ENCODE peak calls at places on chromosomes 5 and 9, in five cellular contexts. One of them, this sample, is unnamed.

GRCh38 chr5:114419941-114420340 is 58.1 kb downstream of the KCNN2 start:
- DNase-seq in psoas muscle: no peak
- DNase-seq in lung: no peak
- DNase-seq in mesendoderm: no peak
- DNase-seq in HL-60: no peak
- DNase-seq in this sample: no peak

GRCh38 chr9:72362118-72362531 is 2.9 kb downstream of the ZFAND5 start:
- DNase-seq in psoas muscle: no peak
- DNase-seq in lung: no peak
- DNase-seq in mesendoderm: no peak
- DNase-seq in HL-60: no peak
- DNase-seq in this sample: no peak

GRCh38 chr9:8693147-8693921 is 893.8 kb upstream of the DMAC1 start:
- DNase-seq in psoas muscle: no peak
- DNase-seq in lung: no peak
- DNase-seq in mesendoderm: peak; percentile 40
- DNase-seq in HL-60: no peak
- DNase-seq in this sample: no peak

GRCh38 chr5:121681200-121681855 is 170.4 kb upstream of the FTMT start:
- DNase-seq in psoas muscle: no peak
- DNase-seq in lung: no peak
- DNase-seq in mesendoderm: peak; percentile 38
- DNase-seq in HL-60: no peak
- DNase-seq in this sample: no peak

GRCh38 chr5:158212915-158213314 is 354.0 kb upstream of the CLINT1 start:
- DNase-seq in psoas muscle: no peak
- DNase-seq in lung: no peak
- DNase-seq in mesendoderm: peak; percentile 57
- DNase-seq in HL-60: no peak
- DNase-seq in this sample: no peak

GRCh38 chr9:29044959-29045358 is 1471.7 kb upstream of the C9orf72 start:
- DNase-seq in psoas muscle: no peak
- DNase-seq in lung: no peak
- DNase-seq in mesendoderm: peak; percentile 5
- DNase-seq in HL-60: no peak
- DNase-seq in this sample: no peak

GRCh38 chr9:81183763-81184162 is 505.6 kb downstream of the TLE1 start:
- DNase-seq in psoas muscle: no peak
- DNase-seq in lung: no peak
- DNase-seq in mesendoderm: peak; percentile 41
- DNase-seq in HL-60: no peak
- DNase-seq in this sample: no peak

GRCh38 chr9:123316053-123316718 is 39.8 kb upstream of the CRB2 start:
- DNase-seq in psoas muscle: no peak
- DNase-seq in lung: no peak
- DNase-seq in mesendoderm: no peak
- DNase-seq in HL-60: no peak
- DNase-seq in this sample: no peak

GRCh38 chr5:74761241-74761640 is 5.7 kb downstream of the GFM2 start:
- DNase-seq in psoas muscle: no peak
- DNase-seq in lung: no peak
- DNase-seq in mesendoderm: no peak
- DNase-seq in HL-60: no peak
- DNase-seq in this sample: no peak

GRCh38 chr9:113154471-113154870 is 3.7 kb downstream of the SLC31A2 start:
- DNase-seq in psoas muscle: peak; percentile 70
- DNase-seq in lung: no peak
- DNase-seq in mesendoderm: no peak
- DNase-seq in HL-60: no peak
- DNase-seq in this sample: no peak
- H3K27ac ChIP-seq in psoas muscle: peak overlapping the region; percentile 79
- H3K27ac ChIP-seq in lung: no peak overlapping the region
- H3K27ac ChIP-seq in mesendoderm: no peak overlapping the region
- H3K27ac ChIP-seq in HL-60: peak overlapping the region; percentile 81
- H3K27ac ChIP-seq in this sample: no peak overlapping the region

GRCh38 chr9:87958591-87958990 is 15.7 kb downstream of the CDK20 start:
- DNase-seq in psoas muscle: no peak
- DNase-seq in lung: no peak
- DNase-seq in mesendoderm: no peak
- DNase-seq in HL-60: no peak
- DNase-seq in this sample: no peak

GRCh38 chr9:87957839-87958238 is 16.5 kb downstream of the CDK20 start:
- DNase-seq in psoas muscle: no peak
- DNase-seq in lung: no peak
- DNase-seq in mesendoderm: no peak
- DNase-seq in HL-60: no peak
- DNase-seq in this sample: no peak

GRCh38 chr9:87964826-87965225 is 9.5 kb downstream of the CDK20 start:
- DNase-seq in psoas muscle: no peak
- DNase-seq in lung: no peak
- DNase-seq in mesendoderm: no peak
- DNase-seq in HL-60: no peak
- DNase-seq in this sample: no peak

GRCh38 chr9:87963770-87964169 is 10.6 kb downstream of the CDK20 start:
- DNase-seq in psoas muscle: no peak
- DNase-seq in lung: no peak
- DNase-seq in mesendoderm: no peak
- DNase-seq in HL-60: no peak
- DNase-seq in this sample: no peak

GRCh38 chr9:87959916-87960581 is 14.3 kb downstream of the CDK20 start:
- DNase-seq in psoas muscle: no peak
- DNase-seq in lung: no peak
- DNase-seq in mesendoderm: peak; percentile 47
- DNase-seq in HL-60: no peak
- DNase-seq in this sample: no peak
- H3K27ac ChIP-seq in psoas muscle: no peak overlapping the region
- H3K27ac ChIP-seq in lung: no peak overlapping the region
- H3K27ac ChIP-seq in mesendoderm: no peak overlapping the region
- H3K27ac ChIP-seq in HL-60: no peak overlapping the region
- H3K27ac ChIP-seq in this sample: no peak overlapping the region

GRCh38 chr5:152683205-152683604 is 278.1 kb upstream of the NMUR2 start:
- DNase-seq in psoas muscle: no peak
- DNase-seq in lung: no peak
- DNase-seq in mesendoderm: no peak
- DNase-seq in HL-60: no peak
- DNase-seq in this sample: no peak

GRCh38 chr5:152689275-152689711 is 284.2 kb upstream of the NMUR2 start:
- DNase-seq in psoas muscle: no peak
- DNase-seq in lung: no peak
- DNase-seq in mesendoderm: no peak
- DNase-seq in HL-60: no peak
- DNase-seq in this sample: no peak

GRCh38 chr5:152686931-152687330 is 281.9 kb upstream of the NMUR2 start:
- DNase-seq in psoas muscle: no peak
- DNase-seq in lung: no peak
- DNase-seq in mesendoderm: peak; percentile 70
- DNase-seq in HL-60: no peak
- DNase-seq in this sample: no peak

GRCh38 chr5:152688561-152689274 is 283.6 kb upstream of the NMUR2 start:
- DNase-seq in psoas muscle: peak; percentile 46
- DNase-seq in lung: peak; percentile 42
- DNase-seq in mesendoderm: peak; percentile 42
- DNase-seq in HL-60: no peak
- DNase-seq in this sample: no peak
- H3K27ac ChIP-seq in psoas muscle: no peak overlapping the region
- H3K27ac ChIP-seq in lung: no peak overlapping the region
- H3K27ac ChIP-seq in mesendoderm: no peak overlapping the region
- H3K27ac ChIP-seq in HL-60: no peak overlapping the region
- H3K27ac ChIP-seq in this sample: no peak overlapping the region

GRCh38 chr5:77076961-77077820 is 9.9 kb downstream of the ZBED3 start:
- DNase-seq in psoas muscle: peak; percentile 83
- DNase-seq in lung: peak; percentile 57
- DNase-seq in mesendoderm: peak; percentile 77
- DNase-seq in HL-60: peak; percentile 13
- DNase-seq in this sample: peak; percentile 41
- H3K27ac ChIP-seq in psoas muscle: peak overlapping the region; percentile 42
- H3K27ac ChIP-seq in lung: peak overlapping the region; percentile 72
- H3K27ac ChIP-seq in mesendoderm: no peak overlapping the region
- H3K27ac ChIP-seq in HL-60: no peak overlapping the region
- H3K27ac ChIP-seq in this sample: no peak overlapping the region

DNA sequence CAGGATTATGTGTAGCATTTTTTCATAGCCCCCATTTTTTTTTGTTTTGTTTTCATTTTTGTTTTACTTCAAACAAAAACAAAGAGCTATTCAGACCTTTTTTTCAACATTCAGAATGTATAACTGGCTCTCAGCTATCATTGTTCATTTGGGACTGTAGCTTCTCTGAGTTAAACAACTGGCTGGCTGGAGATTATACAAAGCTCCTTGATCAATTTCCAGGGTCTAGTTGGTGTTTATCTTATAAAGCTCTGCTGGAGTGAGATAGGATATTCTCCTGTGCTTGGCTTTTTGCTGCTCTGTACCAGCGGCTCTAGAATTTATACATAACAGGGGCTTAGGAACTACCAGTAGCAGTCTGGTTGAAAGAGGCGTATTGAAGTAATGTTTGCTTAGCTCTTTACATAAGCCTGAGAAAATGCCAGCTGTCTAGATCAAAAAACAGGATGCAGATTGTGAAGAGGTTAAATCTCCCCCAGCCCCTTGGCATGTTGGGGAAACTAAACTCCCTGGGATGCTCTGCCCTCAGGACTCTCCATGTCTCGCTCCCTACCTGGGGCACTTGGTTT is 15.2 kb downstream of the GARNL3 start:
- DNase-seq in psoas muscle: no peak
- DNase-seq in lung: no peak
- DNase-seq in mesendoderm: no peak
- DNase-seq in HL-60: no peak
- DNase-seq in this sample: no peak
- H3K27ac ChIP-seq in psoas muscle: no peak overlapping the region
- H3K27ac ChIP-seq in lung: peak overlapping the region; percentile 47
- H3K27ac ChIP-seq in mesendoderm: no peak overlapping the region
- H3K27ac ChIP-seq in HL-60: no peak overlapping the region
- H3K27ac ChIP-seq in this sample: no peak overlapping the region

DNA sequence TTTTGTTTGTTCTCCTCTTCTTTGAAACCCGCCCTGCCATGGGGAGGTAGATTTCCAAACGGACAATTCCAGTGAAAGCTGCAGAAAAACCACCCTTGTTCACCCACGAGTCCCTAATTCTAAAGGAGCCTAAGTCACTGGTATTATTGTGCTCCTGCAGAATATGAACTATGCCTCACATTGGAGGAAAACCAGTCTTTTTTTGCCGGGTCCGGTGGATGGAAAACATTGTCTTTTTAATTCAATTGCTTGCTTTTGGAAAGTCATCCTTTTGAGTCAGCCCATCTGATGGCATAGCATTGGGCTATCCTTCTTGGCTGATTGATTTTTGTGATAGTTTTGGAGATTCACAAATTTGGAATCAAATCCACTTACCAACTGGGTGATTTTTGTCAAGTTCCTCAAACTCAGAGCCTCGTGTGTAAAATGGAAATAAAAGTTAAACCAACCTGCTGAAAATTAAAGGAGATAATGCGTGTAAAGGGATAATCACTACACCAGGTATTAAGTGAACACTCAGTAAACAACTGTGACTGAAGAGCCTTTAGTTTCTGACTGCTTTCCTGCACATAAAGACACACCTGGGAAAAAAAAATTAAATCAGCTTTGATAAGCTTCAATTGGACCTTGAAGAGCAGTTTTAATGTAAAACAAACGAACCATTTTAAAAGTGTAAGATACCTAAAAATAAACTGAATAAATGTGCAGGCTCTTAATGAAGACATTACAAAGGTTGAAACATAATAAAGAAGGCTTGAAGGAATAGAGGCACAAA is 783 bp upstream of the CCNJL start:
- DNase-seq in psoas muscle: no peak
- DNase-seq in lung: no peak
- DNase-seq in mesendoderm: no peak
- DNase-seq in HL-60: no peak
- DNase-seq in this sample: no peak
- H3K27ac ChIP-seq in psoas muscle: no peak overlapping the region
- H3K27ac ChIP-seq in lung: no peak overlapping the region
- H3K27ac ChIP-seq in mesendoderm: no peak overlapping the region
- H3K27ac ChIP-seq in HL-60: no peak overlapping the region
- H3K27ac ChIP-seq in this sample: no peak overlapping the region

GRCh38 chr5:177490992-177491391 is 6.4 kb downstream of the PDLIM7 start:
- DNase-seq in psoas muscle: no peak
- DNase-seq in lung: no peak
- DNase-seq in mesendoderm: no peak
- DNase-seq in HL-60: no peak
- DNase-seq in this sample: no peak
- H3K27ac ChIP-seq in psoas muscle: no peak overlapping the region
- H3K27ac ChIP-seq in lung: no peak overlapping the region
- H3K27ac ChIP-seq in mesendoderm: peak overlapping the region; percentile 2
- H3K27ac ChIP-seq in HL-60: no peak overlapping the region
- H3K27ac ChIP-seq in this sample: no peak overlapping the region

GRCh38 chr9:131697908-131698714 is 41.8 kb downstream of the RAPGEF1 start:
- DNase-seq in psoas muscle: no peak
- DNase-seq in lung: no peak
- DNase-seq in mesendoderm: no peak
- DNase-seq in HL-60: no peak
- DNase-seq in this sample: no peak

GRCh38 chr9:131695366-131696162 is 44.3 kb downstream of the RAPGEF1 start:
- DNase-seq in psoas muscle: no peak
- DNase-seq in lung: no peak
- DNase-seq in mesendoderm: no peak
- DNase-seq in HL-60: no peak
- DNase-seq in this sample: no peak

GRCh38 chr9:131696163-131696439 is 43.8 kb downstream of the RAPGEF1 start:
- DNase-seq in psoas muscle: no peak
- DNase-seq in lung: no peak
- DNase-seq in mesendoderm: peak; percentile 62
- DNase-seq in HL-60: no peak
- DNase-seq in this sample: no peak

GRCh38 chr9:131698715-131699053 is 41.2 kb downstream of the RAPGEF1 start:
- DNase-seq in psoas muscle: no peak
- DNase-seq in lung: no peak
- DNase-seq in mesendoderm: no peak
- DNase-seq in HL-60: no peak
- DNase-seq in this sample: no peak

DNA sequence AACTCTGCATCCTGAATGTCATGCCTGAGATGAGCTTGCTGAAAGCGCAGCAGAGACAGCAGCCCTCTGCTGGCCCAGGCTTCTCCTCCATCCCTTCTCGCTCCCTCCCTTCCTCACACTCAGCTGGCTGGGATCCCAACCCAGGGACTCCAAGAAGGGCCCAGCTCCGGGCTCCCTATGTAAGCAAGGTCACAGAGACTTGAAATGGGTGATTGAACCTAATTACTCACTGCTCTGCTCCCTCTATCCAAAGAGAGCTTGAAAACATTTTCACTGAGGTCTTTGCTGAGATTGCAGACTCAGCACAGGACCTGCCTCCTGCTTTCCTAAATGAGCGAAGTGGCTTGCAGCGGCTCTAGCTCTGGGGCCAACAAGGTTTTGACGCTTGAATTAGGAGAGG is 42.8 kb downstream of the RAPGEF1 start:
- DNase-seq in psoas muscle: peak; percentile 69
- DNase-seq in lung: no peak
- DNase-seq in mesendoderm: peak; percentile 63
- DNase-seq in HL-60: no peak
- DNase-seq in this sample: no peak
- H3K27ac ChIP-seq in psoas muscle: peak overlapping the region; percentile 79
- H3K27ac ChIP-seq in lung: no peak overlapping the region
- H3K27ac ChIP-seq in mesendoderm: no peak overlapping the region
- H3K27ac ChIP-seq in HL-60: no peak overlapping the region
- H3K27ac ChIP-seq in this sample: no peak overlapping the region